ENCODE peak calls at places on chromosomes 11 and 22, in ten cellular contexts. U is NCI-H1105 treated with DMSO at 0.1 percent for 48 hours; E is fibroblast of the aortic adventitia; M is activated naive CD4-positive, alpha-beta T cell treated with anti-CD3 and anti-CD28 coated beads, Interleukin-2, amount 50 U/mL, for 16 hours; O is naive thymus-derived CD8-positive, alpha-beta T cell; S is activated T-helper 9 cell treated with anti-CD3 and anti-CD28 coated beads, Interleukin-2, amount 50 U/mL, for 16 hours; L is endothelial cell of umbilical vein; A is A549; X is smooth muscle cell of the brain vasculature; N is cardiac fibroblast. R is an unnamed sample.

GRCh38 chr11:1263036-1263435 is 40.2 kb downstream of the MUC5B start:
- DNase-seq in U (no peak), E (no peak), M (no peak), O (peak; percentile 20), S (no peak), L (no peak), A (no peak), X (no peak), N (no peak), R (no peak)

GRCh38 chr11:60345489-60345888 is 18.4 kb downstream of the MS4A6E start:
- DNase-seq in U (peak; percentile 23), E (no peak), M (no peak), O (no peak), S (no peak), L (peak; percentile 54), A (no peak), X (no peak), N (peak; percentile 4), R (no peak)

GRCh38 chr11:45859661-45860140 is 12.4 kb downstream of the CRY2 start:
- DNase-seq in U (peak; percentile 87), E (peak; percentile 99), M (no peak), O (no peak), S (no peak), L (peak; percentile 85), A (no peak), X (peak; percentile 91), N (peak; percentile 95), R (peak; percentile 93)

GRCh38 chr11:78377625-78378418 is 39.8 kb downstream of the GAB2 start:
- DNase-seq in U (no peak), E (no peak), M (no peak), O (no peak), S (no peak), L (no peak), A (no peak), X (no peak), N (no peak), R (no peak)

GRCh38 chr11:93089474-93090102 is 108.2 kb downstream of the SLC36A4 start:
- DNase-seq in U (no peak), E (peak; percentile 54), M (no peak), O (no peak), S (no peak), L (peak; percentile 50), A (peak; percentile 1), X (peak; percentile 17), N (peak; percentile 81), R (peak; percentile 34)

GRCh38 chr11:95795627-95796308 is 5.5 kb downstream of the CEP57 start:
- DNase-seq in U (no peak), E (no peak), M (no peak), O (no peak), S (no peak), L (no peak), A (no peak), X (no peak), N (no peak), R (no peak)

GRCh38 chr11:3994030-3994640 is 100.5 kb upstream of the RRM1 start:
- DNase-seq in U (no peak), E (no peak), M (no peak), O (no peak), S (no peak), L (peak; percentile 19), A (no peak), X (no peak), N (peak; percentile 27), R (no peak)

GRCh38 chr11:75200531-75200930 is 40.0 kb upstream of the TPBGL start:
- DNase-seq in U (no peak), E (no peak), M (no peak), O (no peak), S (no peak), L (no peak), A (no peak), X (no peak), N (no peak), R (no peak)

GRCh38 chr11:57638005-57638760 is 11.5 kb downstream of the YPEL4 start:
- DNase-seq in U (peak; percentile 89), E (peak; percentile 84), M (no peak), O (no peak), S (no peak), L (peak; percentile 80), A (peak; percentile 99), X (peak; percentile 61), N (peak; percentile 88), R (peak; percentile 85)

GRCh38 chr11:90747057-90747456 is 524.2 kb upstream of the CHORDC1 start:
- DNase-seq in U (no peak), E (no peak), M (no peak), O (no peak), S (no peak), L (no peak), A (no peak), X (no peak), N (peak; percentile 94), R (no peak)

GRCh38 chr22:36425977-36426523 is 38.3 kb upstream of the MYH9 start:
- DNase-seq in U (no peak), E (no peak), M (no peak), O (no peak), S (no peak), L (no peak), A (no peak), X (no peak), N (peak; percentile 55), R (no peak)

GRCh38 chr22:47174671-47175111 is 412.2 kb downstream of the TBC1D22A start:
- DNase-seq in U (no peak), E (no peak), M (no peak), O (no peak), S (no peak), L (no peak), A (no peak), X (no peak), N (no peak), R (peak; percentile 20)

GRCh38 chr11:62337682-62338181 is 484 bp downstream of the ASRGL1 start:
- DNase-seq in U (peak; percentile 49), E (no peak), M (no peak), O (no peak), S (no peak), L (peak; percentile 45), A (peak; percentile 27), X (no peak), N (peak; percentile 3), R (peak; percentile 84)

GRCh38 chr11:15349413-15349812 is 234.7 kb downstream of the INSC start:
- DNase-seq in U (no peak), E (no peak), M (no peak), O (no peak), S (no peak), L (no peak), A (no peak), X (no peak), N (no peak), R (no peak)